ENCODE peak calls at places on chromosomes 6 and 20, in eight cellular contexts. Q is cardiac muscle cell, D is brain microvascular endothelial cell, K is prostate gland, Z is neural crest cell, B is NCI-H1436, U is IMR-90, G is RWPE2. S is an unnamed sample.
A peak's percentile ranks its signal among the peaks of the same experiment; 100 is the strongest.

GRCh38 chr6:25318589-25318988 is 39.4 kb downstream of the CARMIL1 start:
- DNase-seq in Z (no peak), U (no peak), Q (no peak), K (no peak), D (no peak), B (no peak), G (no peak), S (no peak)

GRCh38 chr20:22684072-22684762 is 99.8 kb upstream of the FOXA2 start:
- DNase-seq in B (peak; percentile 80), G (no peak), K (peak; percentile 60), Q (peak; percentile 86), Z (peak; percentile 68), U (peak; percentile 67), D (peak; percentile 76), S (peak; percentile 73)

GRCh38 chr6:36038120-36038876 is 10.7 kb downstream of the MAPK14 start:
- DNase-seq in G (no peak), Q (peak; percentile 27), Z (no peak), U (no peak), B (no peak), K (no peak), D (no peak), S (no peak)

GRCh38 chr6:41503841-41504525 is 42.2 kb upstream of the FOXP4 start:
- DNase-seq in Z (no peak), D (peak; percentile 14), Q (peak; percentile 80), U (peak; percentile 73), K (no peak), B (no peak), G (no peak), S (no peak)

GRCh38 chr6:44161997-44162338 is 3.3 kb downstream of the CAPN11 start:
- DNase-seq in B (peak; percentile 87), Q (no peak), Z (no peak), G (no peak), U (peak; percentile 67), K (no peak), D (peak; percentile 59), S (peak; percentile 76)

GRCh38 chr20:50249447-50250388 is 59.1 kb downstream of the CEBPB start:
- DNase-seq in D (no peak), U (no peak), Q (no peak), Z (no peak), K (no peak), G (no peak), B (no peak), S (no peak)

GRCh38 chr6:54335871-54336270 is 27.6 kb downstream of the TINAG start:
- DNase-seq in U (peak; percentile 99), Z (no peak), G (no peak), B (no peak), Q (peak; percentile 95), K (no peak), D (peak; percentile 81), S (peak; percentile 97)

GRCh38 chr20:23835716-23836115 is 9.2 kb upstream of the CST2 start:
- DNase-seq in K (no peak), G (no peak), B (no peak), Q (no peak), D (no peak), Z (no peak), U (no peak), S (no peak)

GRCh38 chr6:167957626-167958025 is 39.8 kb upstream of the KIF25 start:
- DNase-seq in Z (no peak), B (no peak), U (no peak), D (no peak), K (no peak), Q (no peak), G (no peak), S (peak; percentile 78)

GRCh38 chr6:109454483-109455160 is 950 bp downstream of the MICAL1 start:
- DNase-seq in U (peak; percentile 28), G (no peak), K (no peak), D (peak; percentile 14), Q (peak; percentile 31), B (no peak), Z (no peak), S (no peak)

GRCh38 chr6:109872968-109873545 is 105.1 kb upstream of the GPR6 start:
- DNase-seq in Z (no peak), U (no peak), G (no peak), K (no peak), B (no peak), D (no peak), Q (no peak), S (no peak)

GRCh38 chr6:109738667-109739066 is 47.6 kb downstream of the FIG4 start:
- DNase-seq in Q (no peak), Z (no peak), B (no peak), U (no peak), K (no peak), G (no peak), D (no peak), S (no peak)

GRCh38 chr6:18640134-18640533 is 253.0 kb downstream of the RNF144B start:
- DNase-seq in Q (no peak), G (no peak), Z (no peak), B (no peak), D (peak; percentile 21), K (no peak), U (no peak), S (no peak)

GRCh38 chr6:12886961-12887775 is 170.6 kb downstream of the PHACTR1 start:
- DNase-seq in K (peak; percentile 12), Z (no peak), G (no peak), U (no peak), Q (peak; percentile 21), D (no peak), B (no peak), S (no peak)

GRCh38 chr6:365835-366234 is 25.7 kb upstream of the IRF4 start:
- DNase-seq in Q (no peak), G (peak; percentile 40), D (no peak), Z (no peak), K (no peak), B (no peak), U (no peak), S (no peak)